ENCODE peak calls at places on chromosomes 3 and 15, in eight cellular contexts. B is foreskin fibroblast; X is caudate nucleus; Q is AG20443; A is Ammon's horn; R is Panc1; I is naive thymus-derived CD8-positive, alpha-beta T cell; N is T-helper 2 cell treated with Interferon-gamma antibody and Interleukin-4, amounts not matched to agents 5 μg/mL and 100 μg/mL, for 36 hours. E is an unnamed sample.

GRCh38 chr3:179671709-179672337 is 19.0 kb downstream of the USP13 start:
- DNase-seq in A (no peak), N (no peak), I (no peak), Q (no peak), X (no peak), R (no peak), B (no peak), E (no peak)

GRCh38 chr15:30882861-30883433 is 20.8 kb upstream of the FAN1 start:
- DNase-seq in R (no peak), A (no peak), B (no peak), Q (no peak), X (no peak), N (peak), I (peak), E (no peak)

GRCh38 chr15:58179206-58179605 is 41.0 kb downstream of the AQP9 start:
- DNase-seq in X (no peak), B (no peak), N (no peak), I (no peak), R (no peak), Q (no peak), A (no peak), E (no peak)

GRCh38 chr3:143337387-143337786 is 217.8 kb downstream of the CHST2 start:
- DNase-seq in I (no peak), Q (no peak), R (no peak), N (no peak), B (no peak), X (no peak), A (no peak), E (no peak)

GRCh38 chr3:103173940-103174339 is 739.1 kb downstream of the ZPLD1 start:
- DNase-seq in B (no peak), Q (no peak), R (no peak), I (no peak), X (no peak), N (no peak), A (no peak), E (no peak)

GRCh38 chr3:63042866-63043265 is 167.7 kb upstream of the CADPS start:
- DNase-seq in R (no peak), N (no peak), Q (no peak), I (no peak), X (no peak), A (no peak), B (no peak), E (no peak)

GRCh38 chr15:81221449-81221848 is 24.8 kb downstream of the IL16 start:
- DNase-seq in X (no peak), A (no peak), N (no peak), R (no peak), I (no peak), B (no peak), Q (peak), E (no peak)

GRCh38 chr3:102183623-102184022 is 251.2 kb upstream of the ZPLD1 start:
- DNase-seq in N (no peak), X (no peak), I (no peak), A (no peak), Q (no peak), R (no peak), B (no peak), E (no peak)

GRCh38 chr3:194204793-194205065 is 68.8 kb downstream of the HES1 start:
- DNase-seq in B (no peak), I (no peak), N (no peak), A (no peak), Q (no peak), X (no peak), R (no peak), E (no peak)

GRCh38 chr3:126672340-126672739 is 17.4 kb upstream of the TXNRD3 start:
- DNase-seq in R (no peak), A (no peak), N (no peak), I (no peak), X (no peak), Q (no peak), B (no peak), E (no peak)

GRCh38 chr3:123559040-123559861 is 25.6 kb downstream of the HACD2 start:
- DNase-seq in R (no peak), N (no peak), A (peak), Q (peak), B (peak), I (no peak), X (no peak), E (peak)

GRCh38 chr3:141052570-141053069 is 1.5 kb downstream of the SPSB4 start:
- DNase-seq in X (no peak), I (no peak), N (no peak), A (no peak), Q (peak), R (no peak), B (no peak), E (no peak)